ENCODE peak calls at places on chromosomes 7 and 10, in six cellular contexts. L is A549, O is cardiac muscle cell, B is OCI-LY7, S is SJSA1, P is hepatocyte. V is an unnamed sample. For H3K4me1, the result is how much of the 10 kb centered on the place peaks cover.

GRCh38 chr10:51857326-51857725 is 157.9 kb upstream of the CSTF2T start:
- DNase-seq in L (no peak), O (no peak), B (no peak), S (no peak), P (no peak), V (no peak)

GRCh38 chr7:95686109-95686508 is 86.2 kb upstream of the DYNC1I1 start:
- DNase-seq in L (peak), O (peak), B (peak), S (peak), P (peak), V (peak)

GRCh38 chr10:17237163-17237562 is 9.1 kb downstream of the VIM start:
- DNase-seq in L (no peak), O (no peak), B (no peak), S (no peak), P (no peak), V (no peak)

GRCh38 chr10:17075510-17075909 is 54.1 kb downstream of the CUBN start:
- DNase-seq in L (peak), O (no peak), B (no peak), S (peak), P (peak), V (no peak)

GRCh38 chr7:28020302-28020940 is 160.2 kb downstream of the JAZF1 start:
- DNase-seq in L (peak), O (peak), B (peak), S (peak), P (peak), V (peak)

GRCh38 chr10:123621492-123621891 is 44.7 kb upstream of the GPR26 start:
- DNase-seq in L (no peak), O (no peak), B (no peak), S (no peak), P (no peak), V (no peak)

GRCh38 chr7:134724606-134725005 is 54.8 kb upstream of the CALD1 start:
- DNase-seq in L (peak), O (no peak), B (peak), S (peak), P (no peak), V (peak)

GRCh38 chr10:120688928-120689327 is 162.2 kb upstream of the WDR11 start:
- DNase-seq in L (no peak), O (peak), B (no peak), S (no peak), P (no peak), V (no peak)

GRCh38 chr10:86868353-86868752 is 89.1 kb downstream of the MMRN2 start:
- DNase-seq in L (no peak), O (peak), B (no peak), S (peak), P (peak), V (no peak)

GRCh38 chr10:15238553-15239335 is 70.3 kb upstream of the NMT2 start:
- DNase-seq in L (no peak), O (no peak), B (no peak), S (no peak), P (no peak), V (no peak)

GRCh38 chr7:5997210-5997808 is 11.5 kb downstream of the PMS2 start:
- DNase-seq in L (peak), O (peak), B (peak), S (peak), P (peak), V (peak)

GRCh38 chr10:99941942-99942835 is 67.6 kb downstream of the DNMBP start:
- DNase-seq in L (no peak), O (peak), B (no peak), S (no peak), P (no peak), V (no peak)

GRCh38 chr10:103193820-103194529 is 903 bp upstream of the NT5C2 start:
- DNase-seq in L (no peak), O (no peak), B (no peak), S (no peak), P (no peak), V (peak)

GRCh38 chr7:157594306-157594705 is 257.5 kb downstream of the DNAJB6 start:
- DNase-seq in L (no peak), O (no peak), B (no peak), S (no peak), P (no peak), V (no peak)

GRCh38 chr10:121593267-121593666 is 5.0 kb downstream of the FGFR2 start:
- DNase-seq in L (no peak), O (no peak), B (no peak), S (no peak), P (no peak), V (no peak)

GRCh38 chr7:155797262-155798250 is 14.7 kb downstream of the SHH start:
- DNase-seq in L (no peak), O (no peak), B (no peak), S (no peak), P (no peak), V (no peak)

GRCh38 chr10:22681783-22682183 is 32.6 kb downstream of the PIP4K2A start:
- DNase-seq in L (peak), O (no peak), B (no peak), S (peak), P (peak), V (peak)

GRCh38 chr10:96512524-96512991 is 1.2 kb downstream of the TLL2 start:
- DNase-seq in L (no peak), O (peak), B (peak), S (no peak), P (peak), V (peak)

GRCh38 chr7:95396136-95397032 is at the start of gene PON3:
- DNase-seq in L (peak), O (no peak), B (no peak), S (no peak), P (no peak), V (peak)

GRCh38 chr10:105585753-105586152 is 944.7 kb downstream of the SORCS3 start:
- DNase-seq in L (peak), O (no peak), B (no peak), S (peak), P (peak), V (no peak)

GRCh38 chr10:127145173-127145572 is 51.2 kb downstream of the INSYN2A start:
- DNase-seq in L (peak), O (no peak), B (no peak), S (no peak), P (no peak), V (no peak)

GRCh38 chr10:31977440-31978157 is 49.0 kb upstream of the ARHGAP12 start:
- DNase-seq in L (peak), O (no peak), B (peak), S (peak), P (no peak), V (no peak)

GRCh38 chr10:12181065-12181775 is 14.5 kb downstream of the NUDT5 start:
- DNase-seq in L (no peak), O (no peak), B (no peak), S (no peak), P (no peak), V (peak)

GRCh38 chr10:73997479-73997805 is 474 bp upstream of the VCL start:
- DNase-seq in L (no peak), O (no peak), B (peak), S (no peak), P (no peak), V (peak)

GRCh38 chr10:58919927-58920654 is 256.4 kb upstream of the PHYHIPL start:
- DNase-seq in L (peak), O (no peak), B (no peak), S (peak), P (no peak), V (no peak)

GRCh38 chr10:100901051-100901450 is 11.7 kb upstream of the SLF2 start:
- DNase-seq in L (no peak), O (no peak), B (no peak), S (no peak), P (no peak), V (no peak)

GRCh38 chr7:22194633-22195273 is 162.2 kb downstream of the RAPGEF5 start:
- DNase-seq in L (no peak), O (no peak), B (no peak), S (no peak), P (no peak), V (no peak)

GRCh38 chr10:31320598-31321211 is 1.7 kb downstream of the ZEB1 start:
- DNase-seq in L (peak), O (peak), B (peak), S (peak), P (peak), V (no peak)

GRCh38 chr10:131173484-131174210 is 137.9 kb downstream of the TCERG1L start:
- DNase-seq in L (no peak), O (no peak), B (no peak), S (no peak), P (no peak), V (no peak)

GRCh38 chr10:124712704-124713407 is 31.3 kb downstream of the FAM53B start:
- DNase-seq in L (no peak), O (no peak), B (no peak), S (no peak), P (no peak), V (no peak)

GRCh38 chr10:132507956-132508490 is 29.6 kb upstream of the INPP5A start:
- DNase-seq in L (no peak), O (no peak), B (no peak), S (no peak), P (no peak), V (no peak)

GRCh38 chr10:61847640-61848039 is 53.9 kb upstream of the ARID5B start:
- DNase-seq in L (no peak), O (no peak), B (no peak), S (no peak), P (no peak), V (no peak)
- H3K4me1 ChIP-seq in L (under half), O (under half), B (under half), S (under half), P (under half), V (under half)

GRCh38 chr7:151598045-151598444 is 78.3 kb upstream of the RHEB start:
- DNase-seq in L (no peak), O (no peak), B (no peak), S (peak), P (no peak), V (no peak)

GRCh38 chr7:151599401-151600227 is 79.9 kb upstream of the RHEB start:
- DNase-seq in L (peak), O (no peak), B (no peak), S (peak), P (peak), V (peak)

GRCh38 chr7:151601521-151602305 is 82.0 kb upstream of the RHEB start:
- DNase-seq in L (no peak), O (no peak), B (no peak), S (no peak), P (no peak), V (no peak)

GRCh38 chr7:151595702-151596340 is 76.1 kb upstream of the RHEB start:
- DNase-seq in L (no peak), O (no peak), B (no peak), S (no peak), P (no peak), V (peak)

GRCh38 chr7:151597541-151597940 is 77.8 kb upstream of the RHEB start:
- DNase-seq in L (no peak), O (no peak), B (no peak), S (no peak), P (no peak), V (no peak)
- H3K4me1 ChIP-seq in L (half or more), O (under half), B (under half), S (half or more), P (under half), V (under half)

DNA sequence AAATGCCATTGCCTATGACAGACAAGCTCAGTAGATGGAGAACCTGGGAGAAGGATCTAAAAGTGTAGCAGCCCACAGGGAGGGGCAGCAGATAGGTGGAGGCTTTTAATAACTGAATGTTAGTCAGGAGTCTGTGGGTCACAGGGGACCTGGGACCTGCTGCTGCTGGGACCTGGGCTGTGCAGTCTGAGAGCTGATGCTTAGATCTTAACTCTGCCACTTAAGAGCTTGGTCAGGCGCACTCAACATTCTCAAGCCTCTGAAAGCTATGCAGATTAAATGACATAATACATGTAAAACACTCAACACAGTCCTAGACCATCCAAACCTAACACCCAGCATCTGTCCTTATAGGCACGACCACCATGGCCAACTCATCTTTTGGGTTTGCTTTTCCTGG is 321.2 kb downstream of the PLXNA4 start:
- DNase-seq in L (no peak), O (peak), B (no peak), S (no peak), P (no peak), V (no peak)
- H3K4me1 ChIP-seq in L (under half), O (under half), B (under half), S (under half), P (under half), V (under half)

DNA sequence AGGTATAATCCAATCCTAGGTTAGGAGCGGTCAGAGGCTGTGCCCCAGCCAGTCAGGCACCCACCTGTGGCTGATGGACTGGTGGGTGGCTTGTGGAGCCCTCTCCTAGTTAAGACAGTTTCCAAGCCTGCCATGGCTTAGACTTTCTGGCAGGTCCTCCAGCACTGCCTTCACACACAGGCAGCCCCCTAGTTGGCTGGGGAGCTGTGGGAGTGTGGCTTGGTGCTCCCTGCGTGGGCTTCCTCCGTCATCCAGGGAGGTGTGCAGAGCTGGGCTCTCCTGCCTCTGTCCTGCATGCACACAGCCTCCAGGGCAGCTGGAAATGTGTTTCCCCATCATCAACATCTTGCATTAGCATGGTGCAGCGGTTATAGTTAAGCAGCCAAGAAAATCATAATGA is 84.3 kb upstream of the RHEB start:
- DNase-seq in L (no peak), O (no peak), B (no peak), S (no peak), P (no peak), V (no peak)
- H3K4me1 ChIP-seq in L (half or more), O (under half), B (under half), S (under half), P (under half), V (under half)

DNA sequence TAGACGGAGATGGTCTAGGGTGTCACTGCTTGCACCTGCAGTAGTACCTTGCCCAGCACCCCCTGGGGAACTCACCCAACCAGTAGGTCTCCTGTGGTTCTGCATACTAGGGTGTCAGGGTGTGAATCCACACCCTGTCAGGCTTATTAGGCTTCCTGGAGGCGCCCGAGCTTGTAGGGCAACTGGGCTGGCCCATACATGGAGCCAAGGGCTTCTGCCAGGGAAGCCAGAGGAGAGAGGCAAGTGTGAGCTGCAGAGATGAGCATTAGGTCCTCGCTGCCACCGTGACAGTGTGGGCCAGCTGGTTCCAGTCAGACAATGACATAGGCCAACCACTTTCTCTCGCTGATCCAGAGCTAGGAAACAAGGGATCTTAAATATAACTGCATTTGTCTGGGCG is 11.2 kb downstream of the MXI1 start:
- DNase-seq in L (no peak), O (no peak), B (no peak), S (no peak), P (no peak), V (no peak)
- H3K4me1 ChIP-seq in L (under half), O (under half), B (under half), S (under half), P (under half), V (under half)

DNA sequence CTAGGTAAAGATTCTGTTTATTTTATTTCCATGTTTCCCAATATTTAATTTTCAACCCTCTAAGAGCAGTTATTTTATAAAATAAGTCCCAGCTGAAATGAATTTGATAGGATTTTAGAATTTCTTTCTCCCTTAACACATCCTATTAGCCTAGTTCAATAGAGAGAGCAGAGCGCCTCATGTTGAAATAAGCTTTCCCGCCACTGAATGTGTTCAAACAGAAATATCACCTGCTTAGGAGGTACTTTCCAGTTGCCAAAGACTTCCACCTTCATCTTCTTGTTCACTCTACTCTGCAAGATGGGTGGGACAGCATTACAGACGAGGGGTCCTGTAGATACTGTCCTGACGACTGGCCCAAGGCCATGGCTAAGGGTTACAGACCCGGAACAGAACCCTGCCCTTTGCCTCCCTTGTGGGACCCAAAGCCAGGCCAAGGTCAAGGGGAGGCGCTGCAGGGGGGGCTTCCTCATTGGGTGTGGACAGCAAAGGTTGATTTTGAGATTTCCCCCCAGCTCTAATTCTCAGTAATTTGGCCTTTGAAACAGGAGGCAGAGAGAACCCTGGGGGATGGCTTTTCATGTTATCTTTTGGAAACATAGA is 62.0 kb downstream of the PARP12 start:
- DNase-seq in L (no peak), O (no peak), B (peak), S (no peak), P (no peak), V (no peak)
- H3K4me1 ChIP-seq in L (under half), O (under half), B (under half), S (under half), P (under half), V (under half)

GRCh38 chr7:1097120-1097504 is 9.2 kb downstream of the GPER1 start:
- DNase-seq in L (no peak), O (no peak), B (no peak), S (no peak), P (no peak), V (no peak)
- H3K4me1 ChIP-seq in L (under half), O (under half), B (under half), S (under half), P (under half), V (under half)

V was measured in small intestine.